ENCODE peak calls at places on chromosomes 11 and 22, in four cellular contexts. U, Y, C and G are unnamed samples.

GRCh38 chr11:126341760-126342161 is 13.7 kb upstream of the ST3GAL4 start:
- DNase-seq in U (no peak), Y (no peak), C (no peak), G (no peak)

GRCh38 chr22:41308054-41308453 is 6.7 kb downstream of the ZC3H7B start:
- DNase-seq in U (no peak), Y (no peak), C (no peak), G (no peak)

GRCh38 chr11:15893080-15893492 is 463.3 kb downstream of the SOX6 start:
- DNase-seq in U (no peak), Y (no peak), C (no peak), G (no peak)

GRCh38 chr11:86245369-86246292 is 1.1 kb downstream of the EED start:
- DNase-seq in U (no peak), Y (peak), C (peak), G (no peak)

GRCh38 chr11:15897211-15897960 is 459.0 kb downstream of the SOX6 start:
- DNase-seq in U (no peak), Y (no peak), C (no peak), G (no peak)

GRCh38 chr11:110121204-110121603 is 28.0 kb downstream of the ZC3H12C start:
- DNase-seq in U (no peak), Y (no peak), C (no peak), G (no peak)

GRCh38 chr11:33930317-33931021 is 38.6 kb upstream of the LMO2 start:
- DNase-seq in U (no peak), Y (no peak), C (no peak), G (no peak)

GRCh38 chr22:50201191-50202129 is 649 bp downstream of the SELENOO start:
- DNase-seq in U (no peak), Y (peak), C (peak), G (no peak)

GRCh38 chr22:38284042-38284402 is 11.2 kb upstream of the TMEM184B start:
- DNase-seq in U (no peak), Y (no peak), C (peak), G (no peak)

GRCh38 chr11:89491141-89491690 is at the start of gene NOX4:
- DNase-seq in U (no peak), Y (no peak), C (no peak), G (no peak)

GRCh38 chr11:3200388-3201111 is 18.1 kb downstream of the MRGPRG start:
- DNase-seq in U (no peak), Y (no peak), C (no peak), G (no peak)

GRCh38 chr11:8794677-8795103 is 112.1 kb downstream of the RPL27A start:
- DNase-seq in U (no peak), Y (no peak), C (peak), G (peak)
- TF ChIP-seq BHLHE40 in U (no peak), Y (no peak), C (peak), G (no peak)

DNA sequence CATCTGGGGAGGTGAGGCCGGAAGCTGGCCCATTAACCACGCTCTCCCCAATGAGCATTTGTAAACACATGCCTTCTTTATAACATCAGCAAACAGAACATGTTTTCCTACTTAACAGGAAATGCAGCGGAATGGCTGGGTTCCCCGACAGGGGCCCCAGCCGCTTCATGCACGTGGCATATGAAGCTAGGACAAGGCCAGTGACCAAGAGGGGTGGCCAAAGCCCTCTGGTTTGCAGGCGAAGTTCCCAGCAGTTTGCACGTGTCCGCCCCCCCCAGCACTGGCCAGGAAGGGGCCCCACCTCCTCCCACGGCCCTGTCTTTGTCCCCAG is 38.7 kb upstream of the LINC01488 start:
- DNase-seq in U (no peak), Y (peak), C (peak), G (no peak)
- TF ChIP-seq SP1 in U (no peak), Y (no peak), C (peak), G (no peak)

GRCh38 chr22:44098021-44098739 is 74.1 kb downstream of the PARVB start:
- DNase-seq in U (no peak), Y (no peak), C (no peak), G (no peak)
- TF ChIP-seq BHLHE40 in U (no peak), Y (no peak), C (no peak), G (no peak)

GRCh38 chr11:11446562-11446961 is 93.5 kb upstream of the CSNK2A3 start:
- DNase-seq in U (no peak), Y (no peak), C (no peak), G (no peak)

GRCh38 chr11:11444800-11445126 is 91.7 kb upstream of the CSNK2A3 start:
- DNase-seq in U (no peak), Y (no peak), C (no peak), G (no peak)

GRCh38 chr11:11442791-11443190 is 89.7 kb upstream of the CSNK2A3 start:
- DNase-seq in U (no peak), Y (no peak), C (no peak), G (no peak)

GRCh38 chr11:11445441-11446185 is 92.6 kb upstream of the CSNK2A3 start:
- DNase-seq in U (no peak), Y (no peak), C (no peak), G (no peak)

GRCh38 chr11:11444027-11444799 is 91.2 kb upstream of the CSNK2A3 start:
- DNase-seq in U (no peak), Y (no peak), C (no peak), G (peak)
- TF ChIP-seq SP1 in U (no peak), Y (no peak), C (no peak), G (no peak)

GRCh38 chr22:42645341-42645937 is 3.8 kb downstream of the CYB5R3 start:
- DNase-seq in U (no peak), Y (no peak), C (no peak), G (no peak)

GRCh38 chr22:42648017-42648367 is 1.2 kb downstream of the CYB5R3 start:
- DNase-seq in U (no peak), Y (no peak), C (no peak), G (no peak)

GRCh38 chr22:42648368-42649260 is 578 bp downstream of the CYB5R3 start:
- DNase-seq in U (no peak), Y (no peak), C (peak), G (no peak)

GRCh38 chr22:42645938-42646568 is 3.1 kb downstream of the CYB5R3 start:
- DNase-seq in U (no peak), Y (no peak), C (no peak), G (no peak)

DNA sequence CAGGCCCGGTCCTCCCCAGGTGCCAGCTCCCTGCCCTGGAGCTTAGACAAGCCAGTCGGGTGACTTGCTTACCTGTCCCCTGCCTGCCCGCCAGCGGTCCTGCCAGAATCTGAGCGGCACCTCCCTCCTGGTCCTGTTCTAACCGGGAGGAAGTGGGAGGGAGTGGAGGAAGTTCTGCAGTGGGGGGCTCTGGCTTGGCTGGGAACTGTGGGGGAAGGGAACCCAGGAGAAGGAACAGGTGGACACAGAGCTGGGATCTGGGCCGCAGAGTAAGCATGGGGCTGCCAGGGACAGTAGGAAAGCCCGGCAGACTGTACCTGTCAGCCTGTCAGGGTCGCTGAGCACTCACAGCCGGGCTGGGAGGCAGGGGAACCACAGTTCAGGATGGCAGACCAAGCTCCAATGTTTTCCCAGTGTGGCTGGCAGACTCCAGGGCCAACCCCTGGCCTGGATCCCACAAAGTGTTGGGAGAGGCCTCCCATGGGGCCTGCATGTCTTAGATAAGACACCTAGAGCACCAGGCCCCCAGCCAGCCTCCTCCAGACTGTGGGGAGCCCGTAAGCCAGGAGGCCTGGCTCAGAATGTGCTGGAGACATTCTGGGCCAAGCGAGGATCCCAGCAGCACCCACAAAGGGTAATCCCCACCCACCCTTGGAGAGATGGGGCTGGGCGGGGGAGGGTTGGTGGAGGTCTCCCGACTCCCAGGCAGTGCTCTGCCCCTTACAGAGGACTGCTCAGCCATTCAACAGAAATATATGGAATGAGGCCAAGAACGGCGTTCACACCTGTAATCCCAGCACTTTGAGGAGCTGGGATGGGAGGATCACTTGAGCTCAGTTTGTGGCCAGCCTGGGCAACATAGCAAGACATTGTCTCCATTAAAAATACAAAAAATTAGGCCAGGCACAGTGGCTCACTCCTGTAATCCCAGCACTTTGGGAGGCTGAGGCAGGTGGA is 2.3 kb downstream of the CYB5R3 start:
- DNase-seq in U (no peak), Y (peak), C (no peak), G (no peak)
- TF ChIP-seq BHLHE40 in U (no peak), Y (no peak), C (no peak), G (no peak)

GRCh38 chr11:117563556-117563955 is 233.5 kb downstream of the DSCAML1 start:
- DNase-seq in U (no peak), Y (no peak), C (no peak), G (no peak)
- TF ChIP-seq SP1 in U (no peak), Y (no peak), C (no peak), G (no peak)

GRCh38 chr11:87358461-87358860 is 320.7 kb downstream of the TMEM135 start:
- DNase-seq in U (no peak), Y (no peak), C (no peak), G (no peak)
- TF ChIP-seq BHLHE40 in U (no peak), Y (no peak), C (no peak), G (no peak)

GRCh38 chr22:36865346-36865745 is 4.5 kb downstream of the NCF4 start:
- DNase-seq in U (no peak), Y (no peak), C (no peak), G (no peak)
- TF ChIP-seq SP1 in U (no peak), Y (no peak), C (no peak), G (no peak)

GRCh38 chr11:63845305-63845704 is 6.4 kb downstream of the MARK2 start:
- DNase-seq in U (no peak), Y (no peak), C (peak), G (no peak)
- TF ChIP-seq BHLHE40 in U (no peak), Y (no peak), C (no peak), G (no peak)